ENCODE peak calls at places on chromosome 1, in six cellular contexts. One of them, this sample, is unnamed.

GRCh38 chr1:23529146-23530088 is 1.6 kb downstream of the E2F2 start:
- DNase-seq in GM23338: no peak
- DNase-seq in OCI-LY7: peak; percentile 61
- DNase-seq in MM.1S: peak; percentile 51
- DNase-seq in SK-N-SH: peak; percentile 51
- DNase-seq in GM23248: no peak
- DNase-seq in this sample: no peak

GRCh38 chr1:181021811-181022434 is 747 bp downstream of the STX6 start:
- DNase-seq in GM23338: peak; percentile 79
- DNase-seq in OCI-LY7: peak; percentile 61
- DNase-seq in MM.1S: peak; percentile 70
- DNase-seq in SK-N-SH: peak; percentile 70
- DNase-seq in GM23248: peak; percentile 89
- DNase-seq in this sample: peak; percentile 72

GRCh38 chr1:225877570-225877969 is 4.6 kb downstream of the TMEM63A start:
- DNase-seq in GM23338: peak; percentile 79
- DNase-seq in OCI-LY7: peak; percentile 55
- DNase-seq in MM.1S: peak; percentile 40
- DNase-seq in SK-N-SH: peak; percentile 77
- DNase-seq in GM23248: peak; percentile 69
- DNase-seq in this sample: peak; percentile 60

GRCh38 chr1:16900771-16901170 is 5.0 kb downstream of the RNU1-2 start:
- DNase-seq in GM23338: no peak
- DNase-seq in OCI-LY7: peak; percentile 39
- DNase-seq in MM.1S: no peak
- DNase-seq in SK-N-SH: no peak
- DNase-seq in GM23248: no peak
- DNase-seq in this sample: no peak

GRCh38 chr1:90344963-90345730 is 350.2 kb downstream of the ZNF326 start:
- DNase-seq in GM23338: no peak
- DNase-seq in OCI-LY7: no peak
- DNase-seq in MM.1S: peak; percentile 54
- DNase-seq in SK-N-SH: no peak
- DNase-seq in GM23248: no peak
- DNase-seq in this sample: no peak

GRCh38 chr1:27258598-27258997 is 24.2 kb downstream of the WDTC1 start:
- DNase-seq in GM23338: no peak
- DNase-seq in OCI-LY7: no peak
- DNase-seq in MM.1S: no peak
- DNase-seq in SK-N-SH: no peak
- DNase-seq in GM23248: no peak
- DNase-seq in this sample: no peak

GRCh38 chr1:26894263-26894662 is 4.2 kb upstream of the GPN2 start:
- DNase-seq in GM23338: no peak
- DNase-seq in OCI-LY7: no peak
- DNase-seq in MM.1S: no peak
- DNase-seq in SK-N-SH: no peak
- DNase-seq in GM23248: no peak
- DNase-seq in this sample: no peak

GRCh38 chr1:89643577-89643976 is 10.7 kb downstream of the LRRC8C start:
- DNase-seq in GM23338: no peak
- DNase-seq in OCI-LY7: no peak
- DNase-seq in MM.1S: no peak
- DNase-seq in SK-N-SH: no peak
- DNase-seq in GM23248: no peak
- DNase-seq in this sample: no peak

GRCh38 chr1:184110253-184111204 is 59.0 kb downstream of the TSEN15 start:
- DNase-seq in GM23338: peak; percentile 17
- DNase-seq in OCI-LY7: no peak
- DNase-seq in MM.1S: no peak
- DNase-seq in SK-N-SH: peak; percentile 11
- DNase-seq in GM23248: no peak
- DNase-seq in this sample: no peak

GRCh38 chr1:202131956-202132821 is 9.5 kb downstream of the GPR37L1 start:
- DNase-seq in GM23338: peak; percentile 44
- DNase-seq in OCI-LY7: no peak
- DNase-seq in MM.1S: peak; percentile 4
- DNase-seq in SK-N-SH: peak; percentile 19
- DNase-seq in GM23248: no peak
- DNase-seq in this sample: no peak

GRCh38 chr1:159079518-159079917 is 3.0 kb upstream of the AIM2 start:
- DNase-seq in GM23338: no peak
- DNase-seq in OCI-LY7: no peak
- DNase-seq in MM.1S: no peak
- DNase-seq in SK-N-SH: no peak
- DNase-seq in GM23248: peak; percentile 14
- DNase-seq in this sample: no peak

GRCh38 chr1:50964863-50965262 is 4.8 kb upstream of the FAF1 start:
- DNase-seq in GM23338: no peak
- DNase-seq in OCI-LY7: no peak
- DNase-seq in MM.1S: no peak
- DNase-seq in SK-N-SH: no peak
- DNase-seq in GM23248: no peak
- DNase-seq in this sample: no peak

GRCh38 chr1:113439272-113439660 is 49.0 kb downstream of the MAGI3 start:
- DNase-seq in GM23338: no peak
- DNase-seq in OCI-LY7: no peak
- DNase-seq in MM.1S: no peak
- DNase-seq in SK-N-SH: no peak
- DNase-seq in GM23248: no peak
- DNase-seq in this sample: no peak

GRCh38 chr1:24992124-24992760 is 62.2 kb upstream of the RUNX3 start:
- DNase-seq in GM23338: no peak
- DNase-seq in OCI-LY7: no peak
- DNase-seq in MM.1S: no peak
- DNase-seq in SK-N-SH: no peak
- DNase-seq in GM23248: no peak
- DNase-seq in this sample: no peak

GRCh38 chr1:55714230-55714629 is 499.1 kb upstream of the USP24 start:
- DNase-seq in GM23338: no peak
- DNase-seq in OCI-LY7: no peak
- DNase-seq in MM.1S: no peak
- DNase-seq in SK-N-SH: no peak
- DNase-seq in GM23248: no peak
- DNase-seq in this sample: no peak

GRCh38 chr1:42479621-42480020 is 16.5 kb downstream of the CCDC30 start:
- DNase-seq in GM23338: peak; percentile 89
- DNase-seq in OCI-LY7: no peak
- DNase-seq in MM.1S: no peak
- DNase-seq in SK-N-SH: no peak
- DNase-seq in GM23248: peak; percentile 45
- DNase-seq in this sample: no peak

GRCh38 chr1:40663324-40664166 is 1.9 kb downstream of the RIMS3 start:
- DNase-seq in GM23338: no peak
- DNase-seq in OCI-LY7: peak; percentile 95
- DNase-seq in MM.1S: no peak
- DNase-seq in SK-N-SH: peak; percentile 80
- DNase-seq in GM23248: no peak
- DNase-seq in this sample: no peak

GRCh38 chr1:34928865-34929496 is 469 bp downstream of the DLGAP3 start:
- DNase-seq in GM23338: peak; percentile 44
- DNase-seq in OCI-LY7: peak; percentile 52
- DNase-seq in MM.1S: no peak
- DNase-seq in SK-N-SH: peak; percentile 82
- DNase-seq in GM23248: no peak
- DNase-seq in this sample: peak; percentile 33

GRCh38 chr1:34928066-34928864 is 1.2 kb downstream of the DLGAP3 start:
- DNase-seq in GM23338: peak; percentile 50
- DNase-seq in OCI-LY7: no peak
- DNase-seq in MM.1S: no peak
- DNase-seq in SK-N-SH: peak; percentile 45
- DNase-seq in GM23248: no peak
- DNase-seq in this sample: no peak

GRCh38 chr1:34930702-34931071 is 1.2 kb upstream of the DLGAP3 start:
- DNase-seq in GM23338: no peak
- DNase-seq in OCI-LY7: no peak
- DNase-seq in MM.1S: no peak
- DNase-seq in SK-N-SH: no peak
- DNase-seq in GM23248: no peak
- DNase-seq in this sample: no peak

GRCh38 chr1:34929853-34930701 is 627 bp upstream of the DLGAP3 start:
- DNase-seq in GM23338: peak; percentile 83
- DNase-seq in OCI-LY7: no peak
- DNase-seq in MM.1S: no peak
- DNase-seq in SK-N-SH: peak; percentile 85
- DNase-seq in GM23248: no peak
- DNase-seq in this sample: no peak

DNA sequence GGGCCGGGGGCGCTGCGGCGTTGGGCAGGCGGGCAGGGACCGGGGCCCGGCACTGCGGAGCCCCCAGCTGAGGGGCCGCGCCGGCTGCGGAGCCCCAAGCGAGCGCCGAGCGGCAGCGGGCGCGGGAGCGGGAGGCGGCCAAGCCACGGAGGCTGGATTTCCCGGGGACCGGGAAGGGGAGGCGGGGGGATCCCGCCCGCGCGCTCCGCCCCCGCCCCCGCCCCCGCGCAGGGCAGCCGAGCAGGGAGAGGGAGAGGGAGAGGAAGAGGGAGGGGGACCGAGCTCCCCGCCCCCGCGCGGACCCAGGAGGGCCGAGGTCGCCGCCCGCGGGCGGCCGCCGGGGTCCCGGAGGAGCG is at the start of gene DLGAP3:
- DNase-seq in GM23338: peak; percentile 70
- DNase-seq in OCI-LY7: no peak
- DNase-seq in MM.1S: no peak
- DNase-seq in SK-N-SH: peak; percentile 95
- DNase-seq in GM23248: no peak
- DNase-seq in this sample: peak; percentile 47
- H2AFZ ChIP-seq in GM23338: peak within 1 kb of the TSS; percentile 95
- H2AFZ ChIP-seq in OCI-LY7: no peak within 1 kb of the TSS
- H2AFZ ChIP-seq in MM.1S: no peak within 1 kb of the TSS
- H2AFZ ChIP-seq in SK-N-SH: no peak within 1 kb of the TSS
- H2AFZ ChIP-seq in GM23248: no peak within 1 kb of the TSS
- H2AFZ ChIP-seq in this sample: peak within 1 kb of the TSS; percentile 35

GRCh38 chr1:209505044-209505443 is 78.5 kb upstream of the CAMK1G start:
- DNase-seq in GM23338: no peak
- DNase-seq in OCI-LY7: no peak
- DNase-seq in MM.1S: no peak
- DNase-seq in SK-N-SH: no peak
- DNase-seq in GM23248: peak; percentile 39
- DNase-seq in this sample: no peak
- H3K9me2 ChIP-seq in GM23338: no peaks in the 10 kb centered on the region
- H3K9me2 ChIP-seq in OCI-LY7: no peaks in the 10 kb centered on the region
- H3K9me2 ChIP-seq in MM.1S: no peaks in the 10 kb centered on the region
- H3K9me2 ChIP-seq in SK-N-SH: no peaks in the 10 kb centered on the region
- H3K9me2 ChIP-seq in GM23248: no peaks in the 10 kb centered on the region
- H3K9me2 ChIP-seq in this sample: no peaks in the 10 kb centered on the region

GRCh38 chr1:93753766-93754763 is 72.4 kb upstream of the BCAR3 start:
- DNase-seq in GM23338: no peak
- DNase-seq in OCI-LY7: no peak
- DNase-seq in MM.1S: no peak
- DNase-seq in SK-N-SH: no peak
- DNase-seq in GM23248: peak; percentile 91
- DNase-seq in this sample: no peak

GRCh38 chr1:93749894-93750301 is 68.3 kb upstream of the BCAR3 start:
- DNase-seq in GM23338: peak; percentile 70
- DNase-seq in OCI-LY7: peak; percentile 89
- DNase-seq in MM.1S: peak; percentile 19
- DNase-seq in SK-N-SH: no peak
- DNase-seq in GM23248: no peak
- DNase-seq in this sample: peak; percentile 30

GRCh38 chr1:93750946-93751345 is 69.3 kb upstream of the BCAR3 start:
- DNase-seq in GM23338: no peak
- DNase-seq in OCI-LY7: peak; percentile 73
- DNase-seq in MM.1S: no peak
- DNase-seq in SK-N-SH: no peak
- DNase-seq in GM23248: no peak
- DNase-seq in this sample: no peak

GRCh38 chr1:93749487-93749886 is 67.8 kb upstream of the BCAR3 start:
- DNase-seq in GM23338: no peak
- DNase-seq in OCI-LY7: peak; percentile 31
- DNase-seq in MM.1S: no peak
- DNase-seq in SK-N-SH: no peak
- DNase-seq in GM23248: no peak
- DNase-seq in this sample: no peak

GRCh38 chr1:93751391-93752250 is 70.0 kb upstream of the BCAR3 start:
- DNase-seq in GM23338: no peak
- DNase-seq in OCI-LY7: no peak
- DNase-seq in MM.1S: no peak
- DNase-seq in SK-N-SH: no peak
- DNase-seq in GM23248: peak; percentile 41
- DNase-seq in this sample: no peak
- H2AFZ ChIP-seq in GM23338: no peak overlapping the region
- H2AFZ ChIP-seq in OCI-LY7: peak overlapping the region; percentile 66
- H2AFZ ChIP-seq in MM.1S: no peak overlapping the region
- H2AFZ ChIP-seq in SK-N-SH: no peak overlapping the region
- H2AFZ ChIP-seq in GM23248: no peak overlapping the region
- H2AFZ ChIP-seq in this sample: no peak overlapping the region

GRCh38 chr1:209633335-209633997 is 18.8 kb downstream of the LAMB3 start:
- DNase-seq in GM23338: no peak
- DNase-seq in OCI-LY7: no peak
- DNase-seq in MM.1S: peak; percentile 15
- DNase-seq in SK-N-SH: no peak
- DNase-seq in GM23248: peak; percentile 45
- DNase-seq in this sample: no peak

GRCh38 chr1:209629621-209630382 is 22.4 kb downstream of the LAMB3 start:
- DNase-seq in GM23338: no peak
- DNase-seq in OCI-LY7: no peak
- DNase-seq in MM.1S: no peak
- DNase-seq in SK-N-SH: no peak
- DNase-seq in GM23248: no peak
- DNase-seq in this sample: no peak

GRCh38 chr1:209627349-209628196 is 24.7 kb downstream of the LAMB3 start:
- DNase-seq in GM23338: peak; percentile 91
- DNase-seq in OCI-LY7: peak; percentile 53
- DNase-seq in MM.1S: peak; percentile 75
- DNase-seq in SK-N-SH: peak; percentile 91
- DNase-seq in GM23248: peak; percentile 75
- DNase-seq in this sample: peak; percentile 83

GRCh38 chr1:209628618-209629299 is 23.5 kb downstream of the LAMB3 start:
- DNase-seq in GM23338: no peak
- DNase-seq in OCI-LY7: no peak
- DNase-seq in MM.1S: no peak
- DNase-seq in SK-N-SH: no peak
- DNase-seq in GM23248: no peak
- DNase-seq in this sample: no peak

DNA sequence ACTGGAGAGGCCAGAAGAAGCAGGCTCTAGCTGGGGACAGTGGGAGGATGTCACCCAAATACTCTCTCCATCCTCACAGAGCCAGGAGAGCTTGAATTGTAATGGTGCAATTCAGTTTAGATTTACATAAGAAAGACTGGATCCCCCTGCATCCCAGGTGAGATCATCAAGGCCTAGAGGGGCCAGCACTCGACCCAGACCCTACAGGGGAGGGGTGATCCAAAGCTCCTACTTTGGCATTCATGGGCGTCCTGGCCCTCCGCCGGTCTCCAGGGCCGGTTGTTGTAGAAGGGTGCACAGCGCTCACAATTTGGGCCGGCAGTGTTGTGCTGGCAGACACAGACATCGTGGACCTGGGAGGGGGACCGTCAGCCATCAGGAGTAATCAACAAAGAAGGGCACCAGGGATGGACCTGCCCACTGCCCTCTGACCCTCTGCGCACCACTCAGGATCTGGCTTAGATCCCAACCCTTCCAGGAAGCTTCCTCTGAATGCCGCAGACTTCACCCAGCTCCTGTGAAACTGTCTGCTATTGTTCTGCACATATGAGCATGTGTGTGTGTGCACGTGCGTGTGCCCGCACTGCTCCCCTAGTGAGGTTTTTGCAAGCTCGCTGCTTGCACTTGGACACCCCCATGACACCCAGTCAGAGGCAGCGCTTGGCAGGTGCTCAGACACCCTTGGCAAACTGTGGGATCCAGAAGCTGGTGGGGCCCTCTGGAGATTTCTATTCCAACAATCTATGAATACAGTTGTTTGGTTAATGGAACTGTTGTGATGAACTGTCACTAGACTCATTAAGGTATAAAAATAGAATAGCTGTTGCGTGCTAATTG is 21.6 kb downstream of the LAMB3 start:
- DNase-seq in GM23338: peak; percentile 73
- DNase-seq in OCI-LY7: no peak
- DNase-seq in MM.1S: no peak
- DNase-seq in SK-N-SH: no peak
- DNase-seq in GM23248: no peak
- DNase-seq in this sample: no peak
- H3K9me2 ChIP-seq in GM23338: peaks cover 5% of the 10 kb centered on the region
- H3K9me2 ChIP-seq in OCI-LY7: no peaks in the 10 kb centered on the region
- H3K9me2 ChIP-seq in MM.1S: no peaks in the 10 kb centered on the region
- H3K9me2 ChIP-seq in SK-N-SH: no peaks in the 10 kb centered on the region
- H3K9me2 ChIP-seq in GM23248: no peaks in the 10 kb centered on the region
- H3K9me2 ChIP-seq in this sample: no peaks in the 10 kb centered on the region